ENCODE peak calls at places on chromosomes 6 and 20, in nine cellular contexts. Y is foreskin fibroblast, U is HCT116, B is tibial artery, H is GM23338, S is fibroblast of pulmonary artery, J is fibroblast of lung, E is ovary, D is IMR-90. Q is an unnamed sample.
A peak's percentile ranks its signal among the peaks of the same experiment; 100 is the strongest.

GRCh38 chr6:75210885-75211739 is 5.3 kb upstream of the COL12A1 start:
- DNase-seq in Y (peak; percentile 54), U (no peak), B (no peak), H (peak; percentile 88), S (peak; percentile 85), J (peak; percentile 85), E (no peak), D (peak; percentile 79), Q (peak; percentile 87)

GRCh38 chr6:33706136-33706725 is 5.3 kb downstream of the UQCC2 start:
- DNase-seq in Y (no peak), U (no peak), B (no peak), H (peak; percentile 27), S (no peak), J (no peak), E (no peak), D (no peak), Q (no peak)

GRCh38 chr20:64189986-64190385 is 25.7 kb downstream of the MYT1 start:
- DNase-seq in Y (no peak), U (no peak), B (no peak), H (no peak), S (no peak), J (no peak), E (no peak), D (no peak), Q (no peak)

GRCh38 chr20:20205141-20205861 is 153.0 kb downstream of the CFAP61 start:
- DNase-seq in Y (no peak), U (no peak), B (no peak), H (no peak), S (no peak), J (no peak), E (no peak), D (no peak), Q (no peak)

GRCh38 chr20:42567409-42567808 is 622.3 kb downstream of the PTPRT start:
- DNase-seq in Y (no peak), U (no peak), B (no peak), H (no peak), S (no peak), J (no peak), E (no peak), D (no peak), Q (no peak)

GRCh38 chr6:119209452-119210205 is 131.2 kb upstream of the FAM184A start:
- DNase-seq in Y (peak; percentile 10), U (no peak), B (no peak), H (no peak), S (peak; percentile 6), J (peak; percentile 57), E (no peak), D (peak; percentile 15), Q (peak; percentile 30)

GRCh38 chr6:26087284-26088115 is at the start of gene HFE:
- DNase-seq in Y (peak; percentile 49), U (no peak), B (peak; percentile 74), H (peak; percentile 74), S (peak; percentile 60), J (peak; percentile 67), E (peak; percentile 77), D (peak; percentile 68), Q (peak; percentile 70)

GRCh38 chr6:170143401-170144150 is 147.3 kb downstream of the DLL1 start:
- DNase-seq in Y (no peak), U (no peak), B (peak; percentile 46), H (no peak), S (no peak), J (no peak), E (peak; percentile 36), D (no peak), Q (no peak)

GRCh38 chr6:15131234-15132195 is 114.4 kb upstream of the JARID2 start:
- DNase-seq in Y (no peak), U (no peak), B (no peak), H (no peak), S (no peak), J (no peak), E (no peak), D (peak; percentile 9), Q (no peak)

GRCh38 chr6:7432391-7433207 is 43.0 kb downstream of the RIOK1 start:
- DNase-seq in Y (no peak), U (no peak), B (no peak), H (no peak), S (no peak), J (no peak), E (no peak), D (no peak), Q (no peak)

GRCh38 chr6:50956014-50956413 is 137.3 kb downstream of the TFAP2B start:
- DNase-seq in Y (no peak), U (no peak), B (no peak), H (no peak), S (no peak), J (no peak), E (no peak), D (no peak), Q (no peak)

GRCh38 chr6:96345501-96345900 is 176.1 kb upstream of the UFL1 start:
- DNase-seq in Y (no peak), U (no peak), B (no peak), H (no peak), S (no peak), J (no peak), E (no peak), D (no peak), Q (no peak)

GRCh38 chr20:12113468-12114371 is 196.0 kb downstream of the BTBD3 start:
- DNase-seq in Y (peak; percentile 6), U (no peak), B (no peak), H (no peak), S (peak; percentile 82), J (peak; percentile 41), E (no peak), D (no peak), Q (peak; percentile 84)

GRCh38 chr20:32473231-32474008 is 111.7 kb downstream of the NOL4L start:
- DNase-seq in Y (no peak), U (no peak), B (no peak), H (peak; percentile 47), S (no peak), J (no peak), E (no peak), D (no peak), Q (no peak)

GRCh38 chr6:147567141-147567805 is 58.8 kb downstream of the SAMD5 start:
- DNase-seq in Y (no peak), U (no peak), B (no peak), H (no peak), S (peak; percentile 3), J (peak; percentile 15), E (no peak), D (no peak), Q (no peak)

DNA sequence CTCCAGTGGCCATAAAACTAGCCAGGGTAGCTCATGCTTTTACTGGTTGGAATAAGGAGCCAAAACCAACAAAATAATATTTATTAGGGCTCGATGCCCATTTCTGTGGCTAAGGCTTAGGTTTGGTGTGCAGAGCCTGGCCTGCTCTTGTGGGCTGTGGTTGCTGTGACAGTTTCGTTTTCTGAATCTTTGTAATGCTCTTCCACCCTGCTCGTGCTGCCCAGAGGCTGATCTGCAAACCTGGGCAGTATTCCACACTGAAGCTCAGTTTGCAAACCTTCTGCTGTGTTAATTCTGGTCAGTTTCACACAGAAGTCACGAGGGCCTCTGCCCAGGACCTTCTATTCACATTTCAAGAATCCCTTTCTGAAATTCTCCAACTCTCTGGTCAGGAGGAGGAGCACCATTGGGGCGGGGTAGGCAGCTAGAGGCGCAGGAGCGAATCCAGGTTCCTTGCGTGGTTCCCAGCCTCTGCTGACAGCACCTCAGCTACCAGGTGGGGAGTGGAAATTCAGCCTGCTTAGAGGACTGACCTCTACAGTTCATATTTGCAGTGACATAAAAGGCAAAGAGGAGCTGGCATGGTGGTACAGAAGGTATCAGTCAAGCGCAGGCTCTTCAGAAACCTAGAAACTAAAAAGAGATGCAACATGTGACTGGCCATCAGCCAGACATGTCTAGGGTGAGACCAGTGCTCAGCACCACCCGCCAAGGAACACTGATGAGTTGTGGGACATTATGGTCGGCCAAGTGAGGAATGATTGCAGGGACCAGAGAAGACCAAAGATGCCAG is 14.3 kb upstream of the C20orf144 start:
- DNase-seq in Y (peak; percentile 57), U (no peak), B (peak; percentile 82), H (no peak), S (peak; percentile 43), J (peak; percentile 86), E (no peak), D (peak; percentile 31), Q (peak; percentile 95)
- H3K4me3 ChIP-seq in Y (no peak overlapping the region), U (no peak overlapping the region), B (peak overlapping the region; percentile 39), H (no peak overlapping the region), S (no peak overlapping the region), J (no peak overlapping the region), E (no peak overlapping the region), D (no peak overlapping the region), Q (peak overlapping the region; percentile 31)

GRCh38 chr6:167799033-167799933 is 27.4 kb upstream of the AFDN start:
- DNase-seq in Y (no peak), U (no peak), B (no peak), H (peak; percentile 23), S (peak; percentile 60), J (peak; percentile 27), E (no peak), D (no peak), Q (no peak)
- TF ChIP-seq CTCF in Y (no peak), U (no peak), B (no peak), H (peak; percentile 37), S (no peak), J (no peak), E (no peak), D (no peak), Q (no peak)

GRCh38 chr6:37535701-37536461 is 36.2 kb upstream of the CCDC167 start:
- DNase-seq in Y (no peak), U (no peak), B (no peak), H (peak; percentile 64), S (no peak), J (no peak), E (no peak), D (no peak), Q (no peak)
- H3K4me3 ChIP-seq in Y (no peak overlapping the region), U (no peak overlapping the region), B (no peak overlapping the region), H (peak overlapping the region; percentile 90), S (no peak overlapping the region), J (no peak overlapping the region), E (peak overlapping the region; percentile 3), D (no peak overlapping the region), Q (no peak overlapping the region)

DNA sequence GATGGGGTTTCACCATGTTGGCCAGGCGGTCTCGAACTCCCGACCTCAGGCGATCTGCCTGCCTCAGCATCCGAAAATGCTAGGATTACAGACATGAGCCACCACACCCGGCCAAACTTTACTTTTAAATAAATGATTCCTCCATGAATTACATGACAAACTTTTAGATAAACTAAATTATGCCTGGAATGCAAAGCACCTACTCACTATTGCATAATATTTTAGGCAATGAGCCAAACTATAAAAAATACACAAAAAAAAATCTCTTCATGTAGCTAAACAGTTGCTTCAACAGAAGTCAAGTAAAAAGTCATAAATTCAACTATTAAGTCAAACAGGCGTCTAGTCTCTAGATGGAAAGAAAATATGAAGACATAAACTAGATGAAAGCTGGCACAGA is 56.5 kb downstream of the PTPRK start:
- DNase-seq in Y (no peak), U (no peak), B (no peak), H (no peak), S (peak; percentile 68), J (no peak), E (no peak), D (peak; percentile 29), Q (peak; percentile 67)
- TF ChIP-seq CTCF in Y (no peak), U (no peak), B (no peak), H (no peak), S (no peak), J (no peak), E (no peak), D (no peak), Q (no peak)

GRCh38 chr20:62982124-62983075 is 24.4 kb downstream of the BHLHE23 start:
- DNase-seq in Y (no peak), U (no peak), B (no peak), H (no peak), S (no peak), J (no peak), E (no peak), D (no peak), Q (no peak)
- H3K4me3 ChIP-seq in Y (no peak overlapping the region), U (no peak overlapping the region), B (no peak overlapping the region), H (no peak overlapping the region), S (no peak overlapping the region), J (no peak overlapping the region), E (no peak overlapping the region), D (no peak overlapping the region), Q (no peak overlapping the region)

Q was measured in fibroblast of the aortic adventitia.